ENCODE peak calls at places on chromosome 11, in six cellular contexts. I is CD8-positive, alpha-beta T cell; F is DND-41; E is thoracic aorta; O is GM23248; A is body of pancreas. B is an unnamed sample. For H3K9me3, the result is how much of the 10 kb centered on the place peaks cover.

GRCh38 chr11:35747638-35748037 is 85.1 kb downstream of the TRIM44 start:
- DNase-seq in I (no peak), F (no peak), E (no peak), O (no peak), A (peak), B (no peak)

GRCh38 chr11:73326929-73327811 is 19.1 kb downstream of the ARHGEF17 start:
- DNase-seq in I (no peak), F (no peak), E (no peak), O (peak), A (no peak), B (no peak)

GRCh38 chr11:6606471-6607189 is 3.1 kb downstream of the ILK start:
- DNase-seq in I (peak), F (peak), E (peak), O (peak), A (peak), B (no peak)

GRCh38 chr11:8809605-8810272 is 101.2 kb upstream of the AKIP1 start:
- DNase-seq in I (no peak), F (peak), E (no peak), O (peak), A (peak), B (no peak)

GRCh38 chr11:129264114-129264513 is 72.0 kb upstream of the ARHGAP32 start:
- DNase-seq in I (no peak), F (no peak), E (no peak), O (no peak), A (no peak), B (no peak)

GRCh38 chr11:5366856-5367255 is 15.5 kb downstream of the OR51B6 start:
- DNase-seq in I (no peak), F (no peak), E (no peak), O (peak), A (no peak), B (no peak)

GRCh38 chr11:11403763-11404725 is 51.0 kb upstream of the CSNK2A3 start:
- DNase-seq in I (no peak), F (no peak), E (no peak), O (peak), A (no peak), B (no peak)

GRCh38 chr11:32659672-32660071 is 76.0 kb downstream of the EIF3M start:
- DNase-seq in I (no peak), F (no peak), E (no peak), O (peak), A (no peak), B (no peak)

GRCh38 chr11:46832511-46833214 is 13.4 kb downstream of the CKAP5 start:
- DNase-seq in I (no peak), F (no peak), E (no peak), O (no peak), A (no peak), B (no peak)

GRCh38 chr11:46071091-46071490 is 50.2 kb downstream of the PHF21A start:
- DNase-seq in I (no peak), F (no peak), E (no peak), O (no peak), A (no peak), B (no peak)

GRCh38 chr11:12137005-12137690 is 26.8 kb downstream of the MICAL2 start:
- DNase-seq in I (no peak), F (no peak), E (no peak), O (no peak), A (no peak), B (no peak)

GRCh38 chr11:66388746-66389386 is 17.3 kb upstream of the SLC29A2 start:
- DNase-seq in I (peak), F (peak), E (no peak), O (peak), A (peak), B (peak)

GRCh38 chr11:86802601-86803051 is 2.3 kb downstream of the PRSS23 start:
- DNase-seq in I (no peak), F (no peak), E (no peak), O (peak), A (peak), B (no peak)

GRCh38 chr11:62140302-62141110 is 16.7 kb downstream of the INCENP start:
- DNase-seq in I (no peak), F (no peak), E (no peak), O (no peak), A (no peak), B (no peak)

GRCh38 chr11:117923773-117924172 is 5.4 kb downstream of the TMPRSS13 start:
- DNase-seq in I (no peak), F (no peak), E (no peak), O (peak), A (no peak), B (no peak)

GRCh38 chr11:28820296-28820989 is 712.3 kb downstream of the METTL15 start:
- DNase-seq in I (no peak), F (no peak), E (no peak), O (peak), A (no peak), B (no peak)

GRCh38 chr11:46120711-46121327 is 435 bp downstream of the PHF21A start:
- DNase-seq in I (no peak), F (peak), E (no peak), O (peak), A (peak), B (peak)

GRCh38 chr11:93529707-93530467 is 13.3 kb downstream of the SMCO4 start:
- DNase-seq in I (no peak), F (peak), E (no peak), O (peak), A (no peak), B (no peak)

GRCh38 chr11:124970925-124971324 is 16.9 kb downstream of the CCDC15 start:
- DNase-seq in I (no peak), F (no peak), E (no peak), O (peak), A (no peak), B (no peak)

GRCh38 chr11:95680169-95680929 is 109.2 kb downstream of the FAM76B start:
- DNase-seq in I (no peak), F (no peak), E (no peak), O (peak), A (no peak), B (no peak)

GRCh38 chr11:38173671-38174070 is 1575.6 kb upstream of the RAG2 start:
- DNase-seq in I (no peak), F (no peak), E (no peak), O (no peak), A (no peak), B (no peak)

GRCh38 chr11:9397746-9398680 is 13.6 kb downstream of the IPO7 start:
- DNase-seq in I (no peak), F (no peak), E (no peak), O (peak), A (no peak), B (no peak)

GRCh38 chr11:134343646-134344045 is 11.9 kb downstream of the GLB1L2 start:
- DNase-seq in I (no peak), F (no peak), E (no peak), O (no peak), A (no peak), B (no peak)

GRCh38 chr11:111797145-111797581 is 31.0 kb upstream of the PPP2R1B start:
- DNase-seq in I (no peak), F (no peak), E (no peak), O (peak), A (no peak), B (no peak)

GRCh38 chr11:48017105-48017874 is 36.9 kb downstream of the PTPRJ start:
- DNase-seq in I (no peak), F (peak), E (no peak), O (no peak), A (no peak), B (no peak)

GRCh38 chr11:121253951-121254350 is 38.6 kb upstream of the SC5D start:
- DNase-seq in I (no peak), F (no peak), E (no peak), O (no peak), A (no peak), B (no peak)

GRCh38 chr11:114891911-114892310 is 213.6 kb downstream of the NXPE2 start:
- DNase-seq in I (no peak), F (no peak), E (no peak), O (no peak), A (no peak), B (no peak)

GRCh38 chr11:15629690-15630321 is 515.1 kb downstream of the INSC start:
- DNase-seq in I (no peak), F (no peak), E (no peak), O (no peak), A (peak), B (no peak)

GRCh38 chr11:9651481-9651880 is 12.4 kb upstream of the SWAP70 start:
- DNase-seq in I (no peak), F (no peak), E (no peak), O (no peak), A (no peak), B (no peak)

GRCh38 chr11:5486421-5486820 is 2.1 kb upstream of the OR52D1 start:
- DNase-seq in I (no peak), F (no peak), E (no peak), O (no peak), A (no peak), B (no peak)

GRCh38 chr11:74672956-74673895 is 58.0 kb downstream of the CHRDL2 start:
- DNase-seq in I (no peak), F (no peak), E (peak), O (peak), A (peak), B (no peak)

GRCh38 chr11:82682003-82682751 is 51.5 kb downstream of the FAM181B start:
- DNase-seq in I (no peak), F (peak), E (no peak), O (peak), A (no peak), B (no peak)

GRCh38 chr11:118415739-118416068 is 14.3 kb downstream of the ATP5MG start:
- DNase-seq in I (no peak), F (peak), E (no peak), O (peak), A (peak), B (no peak)

GRCh38 chr11:75982309-75982708 is 167.3 kb downstream of the UVRAG start:
- DNase-seq in I (no peak), F (no peak), E (no peak), O (no peak), A (no peak), B (no peak)

GRCh38 chr11:22536036-22536435 is 89.6 kb downstream of the FANCF start:
- DNase-seq in I (no peak), F (no peak), E (no peak), O (peak), A (no peak), B (no peak)

GRCh38 chr11:70141490-70142014 is 61.5 kb upstream of the FADD start:
- DNase-seq in I (no peak), F (no peak), E (no peak), O (peak), A (no peak), B (no peak)

GRCh38 chr11:12094872-12095800 is 15.3 kb upstream of the MICAL2 start:
- DNase-seq in I (no peak), F (no peak), E (no peak), O (no peak), A (peak), B (no peak)

GRCh38 chr11:123063396-123064267 is 1.7 kb upstream of the HSPA8 start:
- DNase-seq in I (peak), F (peak), E (no peak), O (peak), A (peak), B (peak)

GRCh38 chr11:31625868-31626267 is 116.3 kb downstream of the ELP4 start:
- DNase-seq in I (no peak), F (no peak), E (no peak), O (no peak), A (no peak), B (no peak)
- H3K4me3 ChIP-seq in I (no peak), F (no peak), E (no peak), O (no peak), A (no peak), B (no peak)

GRCh38 chr11:1414650-1415049 is 24.9 kb downstream of the BRSK2 start:
- DNase-seq in I (no peak), F (no peak), E (no peak), O (no peak), A (no peak), B (no peak)

GRCh38 chr11:1419811-1420210 is 30.1 kb downstream of the BRSK2 start:
- DNase-seq in I (no peak), F (no peak), E (no peak), O (no peak), A (no peak), B (no peak)

GRCh38 chr11:1412377-1413095 is 22.8 kb downstream of the BRSK2 start:
- DNase-seq in I (no peak), F (no peak), E (no peak), O (no peak), A (peak), B (no peak)

GRCh38 chr11:1411301-1411700 is 21.6 kb downstream of the BRSK2 start:
- DNase-seq in I (no peak), F (no peak), E (no peak), O (no peak), A (peak), B (no peak)

GRCh38 chr11:1415631-1416030 is 25.9 kb downstream of the BRSK2 start:
- DNase-seq in I (no peak), F (no peak), E (no peak), O (no peak), A (no peak), B (no peak)
- H3K9me3 ChIP-seq in I (under half), F (half or more), E (under half), O (under half), A (under half), B (under half)

DNA sequence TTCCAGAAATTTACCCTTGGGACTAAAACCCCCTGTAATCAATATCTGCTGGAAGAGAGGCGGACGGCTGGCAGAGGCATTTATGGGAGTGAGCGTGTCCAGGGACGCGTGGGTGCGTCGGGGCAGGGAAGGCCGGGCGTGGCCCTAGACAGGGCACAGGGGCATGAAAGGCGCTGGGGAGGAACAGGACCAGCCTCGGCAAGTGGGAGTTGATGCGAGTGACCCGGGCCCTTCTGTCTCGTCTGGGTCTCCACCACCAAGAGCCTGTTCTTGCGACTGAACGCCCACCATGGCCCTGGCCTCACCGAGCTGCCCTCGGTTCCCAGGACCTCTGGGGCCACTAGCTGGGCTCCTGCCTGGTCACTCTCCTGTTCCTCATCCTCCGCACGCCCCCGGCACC is 17.5 kb downstream of the OSBPL5 start:
- DNase-seq in I (no peak), F (no peak), E (no peak), O (no peak), A (no peak), B (no peak)
- H3K27ac ChIP-seq in I (no peak), F (no peak), E (peak), O (peak), A (no peak), B (no peak)

GRCh38 chr11:20155683-20156279 is 4.5 kb downstream of the DBX1 start:
- DNase-seq in I (no peak), F (no peak), E (no peak), O (no peak), A (no peak), B (no peak)
- H3K4me3 ChIP-seq in I (peak), F (no peak), E (peak), O (no peak), A (no peak), B (peak)

GRCh38 chr11:68978626-68978930 is 2.2 kb downstream of the MRGPRD start:
- DNase-seq in I (no peak), F (no peak), E (no peak), O (no peak), A (no peak), B (no peak)

GRCh38 chr11:68974421-68975194 is 6.2 kb downstream of the MRGPRD start:
- DNase-seq in I (no peak), F (peak), E (no peak), O (peak), A (no peak), B (no peak)

GRCh38 chr11:68977781-68978625 is 2.8 kb downstream of the MRGPRD start:
- DNase-seq in I (no peak), F (no peak), E (no peak), O (no peak), A (no peak), B (no peak)

GRCh38 chr11:68976563-68976962 is 4.2 kb downstream of the MRGPRD start:
- DNase-seq in I (no peak), F (no peak), E (no peak), O (no peak), A (no peak), B (no peak)

DNA sequence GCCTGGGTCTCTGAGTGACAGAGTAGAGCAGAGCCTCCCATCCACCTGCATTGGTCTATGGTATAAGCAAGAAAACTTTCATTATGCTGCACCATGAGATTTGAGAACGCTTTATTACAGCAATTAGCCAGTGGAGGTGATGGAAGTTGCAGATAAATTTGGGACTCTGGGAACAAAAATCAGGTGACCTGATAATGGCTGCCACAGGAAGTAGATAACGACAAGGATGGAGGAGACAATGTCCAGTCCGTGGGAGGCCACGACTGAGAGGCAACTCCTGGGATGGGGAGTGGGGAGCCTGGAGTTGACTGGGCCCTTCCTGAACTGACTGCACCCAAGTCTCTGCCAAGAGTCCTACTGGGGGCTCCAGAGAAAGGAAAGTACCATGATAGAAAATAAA is 4.7 kb downstream of the MRGPRD start:
- DNase-seq in I (no peak), F (no peak), E (no peak), O (no peak), A (no peak), B (no peak)
- H3K9me3 ChIP-seq in I (under half), F (under half), E (under half), O (under half), A (under half), B (under half)

GRCh38 chr11:132114185-132114584 is 743.8 kb downstream of the NTM start:
- DNase-seq in I (no peak), F (peak), E (no peak), O (peak), A (no peak), B (no peak)

GRCh38 chr11:132115454-132115853 is 745.0 kb downstream of the NTM start:
- DNase-seq in I (no peak), F (no peak), E (no peak), O (peak), A (no peak), B (no peak)

GRCh38 chr11:132119573-132119972 is 749.2 kb downstream of the NTM start:
- DNase-seq in I (no peak), F (no peak), E (no peak), O (no peak), A (no peak), B (no peak)

GRCh38 chr11:132114743-132115142 is 744.3 kb downstream of the NTM start:
- DNase-seq in I (no peak), F (no peak), E (no peak), O (no peak), A (no peak), B (no peak)

GRCh38 chr11:132116516-132116915 is 746.1 kb downstream of the NTM start:
- DNase-seq in I (no peak), F (no peak), E (no peak), O (no peak), A (no peak), B (no peak)
- H3K27ac ChIP-seq in I (no peak), F (no peak), E (no peak), O (no peak), A (no peak), B (no peak)

GRCh38 chr11:25983280-25983679 is 348.6 kb upstream of the ANO3 start:
- DNase-seq in I (no peak), F (no peak), E (no peak), O (no peak), A (no peak), B (no peak)
- H3K4me3 ChIP-seq in I (no peak), F (no peak), E (no peak), O (no peak), A (no peak), B (no peak)